ENCODE peak calls at places on chromosome 15, in eight cellular contexts. T is activated CD8-positive, alpha-beta memory T cell treated with anti-CD3 and anti-CD28 coated beads, Interleukin-2, amount 50 U/mL, for 4 hours; O is C1 segment of cervical spinal cord; C is activated B cell treated with CpG ODN at 0.5 μM for 24 hours; F is NCI-H1092 treated with DMSO at 0.1 percent for 48 hours; U is astrocyte; I is omental fat pad; A is CD8-positive, alpha-beta T cell. P is an unnamed sample.
A peak's percentile ranks its signal among the peaks of the same experiment; 100 is the strongest.

GRCh38 chr15:59281699-59282098 is 75.1 kb downstream of the LDHAL6B start:
- DNase-seq in T (no peak), O (no peak), C (no peak), F (no peak), U (no peak), I (no peak), A (no peak), P (no peak)

GRCh38 chr15:64024172-64025050 is 21.9 kb downstream of the DAPK2 start:
- DNase-seq in T (no peak), O (no peak), C (no peak), F (no peak), U (no peak), I (no peak), A (no peak), P (no peak)

GRCh38 chr15:55694652-55695150 is 48.3 kb downstream of the PRTG start:
- DNase-seq in T (no peak), O (no peak), C (no peak), F (no peak), U (peak; percentile 54), I (no peak), A (no peak), P (no peak)

GRCh38 chr15:49916998-49917397 is 202.0 kb downstream of the ATP8B4 start:
- DNase-seq in T (no peak), O (no peak), C (no peak), F (no peak), U (no peak), I (no peak), A (no peak), P (no peak)

GRCh38 chr15:44215594-44215993 is 20.5 kb upstream of the FRMD5 start:
- DNase-seq in T (no peak), O (no peak), C (no peak), F (no peak), U (peak; percentile 97), I (no peak), A (no peak), P (no peak)

GRCh38 chr15:52228928-52229327 is 37.7 kb upstream of the GNB5 start:
- DNase-seq in T (no peak), O (no peak), C (peak; percentile 67), F (no peak), U (no peak), I (no peak), A (no peak), P (no peak)

GRCh38 chr15:58934521-58934920 is 1.0 kb upstream of the SLTM start:
- DNase-seq in T (no peak), O (no peak), C (no peak), F (no peak), U (no peak), I (no peak), A (no peak), P (no peak)

GRCh38 chr15:78382114-78382886 is 42.1 kb downstream of the CRABP1 start:
- DNase-seq in T (no peak), O (no peak), C (no peak), F (no peak), U (no peak), I (no peak), A (no peak), P (no peak)

GRCh38 chr15:85404922-85405293 is 24.5 kb downstream of the AKAP13 start:
- DNase-seq in T (no peak), O (no peak), C (no peak), F (no peak), U (peak; percentile 69), I (no peak), A (no peak), P (no peak)